ENCODE peak calls at places on chromosomes 7 and 10, in seven cellular contexts. V is HepG2; N is BE2C; Z is HCT116; A is CD4-positive, CD25-positive, alpha-beta regulatory T cell; J is CD8-positive, alpha-beta memory T cell; G is prostate gland. Y is an unnamed sample.

GRCh38 chr7:5420108-5420840 is 3.4 kb downstream of the TNRC18 start:
- DNase-seq in V (no peak), N (no peak), Z (no peak), A (peak; percentile 26), J (no peak), G (peak; percentile 22), Y (peak; percentile 61)

GRCh38 chr10:74208081-74208480 is 57.1 kb downstream of the ADK start:
- DNase-seq in V (no peak), N (no peak), Z (no peak), A (no peak), J (no peak), G (no peak), Y (no peak)

GRCh38 chr7:136359333-136359903 is 382.3 kb upstream of the MTPN start:
- DNase-seq in V (no peak), N (no peak), Z (no peak), A (no peak), J (no peak), G (no peak), Y (no peak)

GRCh38 chr7:1026721-1027151 is 17.6 kb upstream of the GPR146 start:
- DNase-seq in V (no peak), N (no peak), Z (no peak), A (no peak), J (no peak), G (no peak), Y (no peak)

GRCh38 chr10:88385601-88386203 is 197.4 kb downstream of the RNLS start:
- DNase-seq in V (peak; percentile 27), N (peak; percentile 10), Z (peak; percentile 75), A (peak; percentile 78), J (peak; percentile 7), G (peak; percentile 17), Y (peak; percentile 80)

GRCh38 chr7:47458057-47458456 is 123.9 kb downstream of the TNS3 start:
- DNase-seq in V (peak; percentile 37), N (no peak), Z (no peak), A (no peak), J (no peak), G (no peak), Y (no peak)

GRCh38 chr7:104972510-104972909 is 41.5 kb upstream of the KMT2E start:
- DNase-seq in V (no peak), N (no peak), Z (no peak), A (no peak), J (no peak), G (no peak), Y (no peak)

GRCh38 chr7:47819054-47819920 is 129.0 kb downstream of the PKD1L1 start:
- DNase-seq in V (peak; percentile 70), N (peak; percentile 75), Z (peak; percentile 34), A (peak; percentile 3), J (no peak), G (peak; percentile 54), Y (no peak)

GRCh38 chr7:112869111-112869774 is 79.0 kb upstream of the TMEM168 start:
- DNase-seq in V (peak; percentile 52), N (peak; percentile 69), Z (peak; percentile 41), A (peak; percentile 42), J (peak; percentile 23), G (no peak), Y (no peak)

GRCh38 chr7:134789967-134790685 is 10.7 kb downstream of the CALD1 start:
- DNase-seq in V (no peak), N (peak; percentile 18), Z (no peak), A (no peak), J (no peak), G (no peak), Y (no peak)

GRCh38 chr10:121154846-121155245 is 303.7 kb downstream of the WDR11 start:
- DNase-seq in V (peak; percentile 72), N (no peak), Z (no peak), A (no peak), J (no peak), G (peak; percentile 38), Y (no peak)

GRCh38 chr10:5827841-5828240 is 14.6 kb upstream of the GDI2 start:
- DNase-seq in V (no peak), N (no peak), Z (no peak), A (no peak), J (no peak), G (no peak), Y (no peak)

GRCh38 chr10:86671985-86672710 is 3.8 kb downstream of the LDB3 start:
- DNase-seq in V (no peak), N (peak; percentile 63), Z (no peak), A (no peak), J (no peak), G (no peak), Y (no peak)

GRCh38 chr7:157194948-157195347 is 56.2 kb downstream of the UBE3C start:
- DNase-seq in V (no peak), N (no peak), Z (peak; percentile 16), A (no peak), J (no peak), G (no peak), Y (no peak)

GRCh38 chr7:140176271-140176701 is 497 bp downstream of the KDM7A start:
- DNase-seq in V (no peak), N (peak; percentile 30), Z (no peak), A (peak; percentile 8), J (peak; percentile 3), G (no peak), Y (no peak)

GRCh38 chr7:21364838-21365267 is 63.0 kb upstream of the SP4 start:
- DNase-seq in V (peak; percentile 9), N (no peak), Z (no peak), A (no peak), J (no peak), G (no peak), Y (no peak)

GRCh38 chr7:27180431-27181175 is 4.4 kb downstream of the HOXA11 start:
- DNase-seq in V (no peak), N (no peak), Z (no peak), A (no peak), J (no peak), G (no peak), Y (peak; percentile 61)

GRCh38 chr7:115682507-115682906 is 348.1 kb downstream of the TFEC start:
- DNase-seq in V (no peak), N (no peak), Z (no peak), A (no peak), J (no peak), G (no peak), Y (no peak)

GRCh38 chr10:60270426-60270825 is 119.2 kb downstream of the ANK3 start:
- DNase-seq in V (no peak), N (no peak), Z (no peak), A (no peak), J (no peak), G (no peak), Y (no peak)

GRCh38 chr7:79471283-79471682 is 17.8 kb upstream of the MAGI2 start:
- DNase-seq in V (no peak), N (no peak), Z (no peak), A (no peak), J (no peak), G (no peak), Y (no peak)

GRCh38 chr10:124629842-124630241 is 114.3 kb downstream of the FAM53B start:
- DNase-seq in V (no peak), N (no peak), Z (no peak), A (no peak), J (no peak), G (no peak), Y (no peak)

GRCh38 chr10:89921422-89921821 is 220.0 kb downstream of the KIF20B start:
- DNase-seq in V (no peak), N (no peak), Z (peak; percentile 95), A (no peak), J (no peak), G (no peak), Y (peak; percentile 84)

GRCh38 chr7:135321556-135321955 is 87.9 kb downstream of the STRA8 start:
- DNase-seq in V (no peak), N (peak; percentile 76), Z (no peak), A (no peak), J (no peak), G (no peak), Y (no peak)

DNA sequence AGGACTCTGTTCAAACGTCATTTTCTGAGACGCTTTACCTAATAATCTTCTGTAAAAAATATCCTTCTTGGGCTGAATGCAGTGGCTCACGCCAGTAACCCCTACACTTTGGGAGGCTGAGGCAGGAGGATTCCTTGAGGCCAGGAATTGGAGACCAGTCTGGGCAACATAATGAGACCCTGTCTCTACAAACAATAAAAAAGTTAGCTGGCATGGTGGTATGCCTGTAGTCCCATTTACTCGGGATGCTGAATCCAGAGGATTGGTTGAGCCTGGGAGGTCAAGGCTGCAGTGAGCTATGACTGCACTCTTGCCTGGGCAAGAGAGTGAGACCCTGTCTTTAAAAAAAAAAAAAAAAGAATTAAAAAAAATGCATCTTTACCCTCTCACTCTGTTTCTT is 5.1 kb downstream of the STAM start:
- DNase-seq in V (no peak), N (no peak), Z (no peak), A (no peak), J (no peak), G (no peak), Y (no peak)
- H3K4me1 ChIP-seq in V (peaks cover 78% of the 10 kb centered on the region), N (peaks cover 2% of the 10 kb centered on the region), Z (peaks cover 57% of the 10 kb centered on the region), A (peaks cover 64% of the 10 kb centered on the region), J (peaks cover 51% of the 10 kb centered on the region), G (no peaks in the 10 kb centered on the region), Y (peaks cover 15% of the 10 kb centered on the region)

DNA sequence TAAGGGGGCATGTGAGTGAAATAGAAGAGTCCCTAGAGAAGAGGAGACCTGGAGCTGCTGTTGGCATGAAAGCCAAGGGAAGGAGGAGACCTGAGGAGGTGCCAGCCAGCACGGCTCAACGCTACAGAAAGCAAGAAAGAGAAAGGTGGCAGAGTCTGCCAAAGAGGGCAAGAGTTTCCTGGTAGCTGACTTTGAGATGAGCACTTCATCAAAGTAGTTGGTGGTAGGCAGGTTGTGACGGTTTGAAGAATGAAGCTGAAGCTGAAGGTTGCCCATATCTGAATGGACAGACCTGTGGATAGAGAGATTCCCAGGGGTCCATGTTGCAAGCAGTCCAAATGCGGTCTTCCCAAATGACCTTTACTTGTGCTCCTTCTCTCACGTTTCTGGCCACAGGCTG is 43.9 kb downstream of the HIF1AN start:
- DNase-seq in V (no peak), N (no peak), Z (no peak), A (no peak), J (no peak), G (no peak), Y (no peak)
- H3K27me3 ChIP-seq in V (peaks cover 2% of the 10 kb centered on the region), N (peaks cover 10% of the 10 kb centered on the region), Z (peaks cover 4% of the 10 kb centered on the region), A (peaks cover 2% of the 10 kb centered on the region), J (peaks cover 3% of the 10 kb centered on the region), G (no peaks in the 10 kb centered on the region), Y (peaks cover 11% of the 10 kb centered on the region)

DNA sequence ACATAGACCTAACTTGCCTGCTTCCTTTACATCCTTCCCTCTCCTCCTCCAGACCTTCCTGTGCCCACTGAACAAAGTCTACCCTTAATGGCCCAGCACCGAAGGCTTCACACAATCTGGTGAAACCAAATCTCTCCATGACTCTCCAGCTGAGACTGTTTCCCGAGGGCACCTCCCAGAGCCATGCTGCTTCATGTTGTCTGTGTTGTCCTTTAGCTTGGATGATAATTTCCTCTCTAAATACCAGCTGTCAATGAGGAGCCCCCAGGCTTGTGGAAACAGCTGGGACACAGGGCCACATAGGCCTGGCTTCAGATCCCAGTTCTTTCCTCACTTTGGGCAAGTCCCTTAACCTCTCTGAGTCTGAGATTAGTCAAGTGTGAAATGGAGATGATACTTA is 54.3 kb downstream of the DLD start:
- DNase-seq in V (no peak), N (no peak), Z (no peak), A (no peak), J (no peak), G (no peak), Y (no peak)
- H3K4me1 ChIP-seq in V (peaks cover 25% of the 10 kb centered on the region), N (no peaks in the 10 kb centered on the region), Z (peaks cover 22% of the 10 kb centered on the region), A (no peaks in the 10 kb centered on the region), J (no peaks in the 10 kb centered on the region), G (no peaks in the 10 kb centered on the region), Y (peaks cover 41% of the 10 kb centered on the region)

DNA sequence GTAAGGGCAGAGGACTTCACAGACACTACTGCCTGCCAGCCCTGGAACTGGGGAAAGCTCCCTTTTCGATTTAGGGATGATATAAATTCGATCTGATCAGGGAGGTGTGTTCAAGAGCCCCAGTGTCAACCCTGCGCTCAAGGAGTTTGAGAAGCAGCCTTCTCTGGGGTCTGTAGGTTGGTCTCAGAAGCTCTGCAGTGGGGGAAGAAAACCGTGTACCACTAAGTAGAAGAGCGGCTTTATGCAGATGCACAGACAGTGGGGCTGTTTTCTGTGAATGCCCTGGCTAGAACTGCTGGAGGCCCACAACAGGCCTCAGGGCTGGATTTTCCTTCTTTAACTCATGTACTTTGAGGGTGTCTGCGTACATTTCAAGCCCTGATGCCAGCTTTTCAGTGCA is 6.4 kb upstream of the TBX20 start:
- DNase-seq in V (no peak), N (no peak), Z (no peak), A (no peak), J (no peak), G (no peak), Y (no peak)
- H3K27me3 ChIP-seq in V (peaks cover 3% of the 10 kb centered on the region), N (no peaks in the 10 kb centered on the region), Z (no peaks in the 10 kb centered on the region), A (peaks cover 49% of the 10 kb centered on the region), J (peaks cover 50% of the 10 kb centered on the region), G (peaks cover 43% of the 10 kb centered on the region), Y (peaks cover 92% of the 10 kb centered on the region)